ENCODE peak calls at places on chromosomes 16 and 17, in four cellular contexts. U is breast epithelium; A is CD4-positive, alpha-beta T cell; Y is psoas muscle. K is an unnamed sample. For H3K27me3, the result is how much of the 10 kb centered on the place peaks cover.

GRCh38 chr17:35981908-35982330 is 622 bp upstream of the CCL16 start:
- DNase-seq in A (no peak), Y (no peak), U (no peak), K (no peak)

GRCh38 chr17:10661377-10661906 is 4.3 kb upstream of the MYH3 start:
- DNase-seq in U (no peak), Y (no peak), A (no peak), K (no peak)

GRCh38 chr16:50284131-50284911 is 18.0 kb downstream of the ADCY7 start:
- DNase-seq in A (no peak), U (no peak), Y (peak), K (no peak)

GRCh38 chr17:57986841-57987581 is 1.0 kb downstream of the VEZF1 start:
- DNase-seq in U (no peak), Y (peak), A (peak), K (peak)

GRCh38 chr17:35726609-35727460 is 4.6 kb upstream of the RASL10B start:
- DNase-seq in A (no peak), U (no peak), Y (peak), K (no peak)

GRCh38 chr17:56884483-56885144 is 29.2 kb downstream of the TRIM25 start:
- DNase-seq in A (no peak), U (no peak), Y (no peak), K (no peak)

GRCh38 chr16:48971571-48972071 is 310.0 kb downstream of the CBLN1 start:
- DNase-seq in A (no peak), U (no peak), Y (no peak), K (no peak)

GRCh38 chr17:55417411-55418268 is 4.0 kb downstream of the MMD start:
- DNase-seq in A (no peak), Y (no peak), U (no peak), K (no peak)

GRCh38 chr17:12613566-12613965 is 52.1 kb upstream of the MYOCD start:
- DNase-seq in A (no peak), U (no peak), Y (no peak), K (no peak)

GRCh38 chr17:50501054-50501453 is 7.2 kb upstream of the MYCBPAP start:
- DNase-seq in Y (no peak), U (no peak), A (no peak), K (no peak)

GRCh38 chr17:56752263-56752662 is 81.5 kb downstream of the C17orf67 start:
- DNase-seq in Y (no peak), U (no peak), A (no peak), K (no peak)

GRCh38 chr17:36592316-36592710 is 634 bp downstream of the DHRS11 start:
- DNase-seq in U (no peak), A (no peak), Y (no peak), K (no peak)

GRCh38 chr16:86952769-86953168 is 364.4 kb downstream of the C16orf95 start:
- DNase-seq in U (no peak), A (no peak), Y (no peak), K (no peak)

GRCh38 chr17:28724500-28725165 is 1.4 kb downstream of the TLCD1 start:
- DNase-seq in A (no peak), U (no peak), Y (no peak), K (no peak)

GRCh38 chr16:50695017-50696000 is 1.9 kb downstream of the NOD2 start:
- DNase-seq in A (no peak), Y (no peak), U (no peak), K (no peak)

GRCh38 chr17:64739316-64740058 is 77.4 kb upstream of the SMURF2 start:
- DNase-seq in Y (peak), A (no peak), U (no peak), K (no peak)

GRCh38 chr17:67375054-67375427 is 2.0 kb upstream of the PITPNC1 start:
- DNase-seq in Y (no peak), U (no peak), A (no peak), K (no peak)

GRCh38 chr16:11799017-11799381 is 1.9 kb upstream of the ZC3H7A start:
- DNase-seq in A (no peak), Y (no peak), U (no peak), K (no peak)

GRCh38 chr16:30051518-30051917 is 14.0 kb upstream of the ALDOA start:
- DNase-seq in U (no peak), A (no peak), Y (no peak), K (no peak)

GRCh38 chr17:19270951-19271611 is 33.9 kb downstream of the EPN2 start:
- DNase-seq in A (no peak), U (no peak), Y (no peak), K (no peak)

GRCh38 chr16:83002351-83003334 is 375.9 kb downstream of the CDH13 start:
- DNase-seq in A (no peak), Y (no peak), U (no peak), K (no peak)

GRCh38 chr16:53131050-53131362 is 76.2 kb downstream of the CHD9 start:
- DNase-seq in A (no peak), U (no peak), Y (no peak), K (no peak)

GRCh38 chr17:57366558-57367351 is 110.4 kb downstream of the MSI2 start:
- DNase-seq in A (no peak), U (no peak), Y (no peak), K (no peak)

GRCh38 chr16:86383488-86384262 is 126.7 kb upstream of the FOXF1 start:
- DNase-seq in Y (no peak), U (no peak), A (no peak), K (no peak)

GRCh38 chr17:5468075-5468473 is 708 bp downstream of the DHX33 start:
- DNase-seq in Y (no peak), U (no peak), A (no peak), K (no peak)

GRCh38 chr17:4586043-4586442 is 1.7 kb downstream of the SMTNL2 start:
- DNase-seq in Y (no peak), A (no peak), U (no peak), K (no peak)

GRCh38 chr16:19822534-19822933 is 62.1 kb downstream of the GPRC5B start:
- DNase-seq in U (no peak), Y (no peak), A (no peak), K (no peak)

GRCh38 chr17:14513835-14514234 is 213.0 kb downstream of the HS3ST3B1 start:
- DNase-seq in U (no peak), Y (no peak), A (no peak), K (no peak)

GRCh38 chr17:8965394-8966168 is at the start of gene PIK3R5:
- DNase-seq in A (peak), U (no peak), Y (peak), K (no peak)

GRCh38 chr16:77723108-77723514 is 797 bp downstream of the NUDT7 start:
- DNase-seq in Y (no peak), A (no peak), U (no peak), K (no peak)

GRCh38 chr16:72856797-72857196 is 191.1 kb downstream of the ZFHX3 start:
- DNase-seq in Y (no peak), A (no peak), U (no peak), K (no peak)

GRCh38 chr16:69110406-69110805 is 5.0 kb downstream of the HAS3 start:
- DNase-seq in U (no peak), Y (no peak), A (no peak), K (no peak)

DNA sequence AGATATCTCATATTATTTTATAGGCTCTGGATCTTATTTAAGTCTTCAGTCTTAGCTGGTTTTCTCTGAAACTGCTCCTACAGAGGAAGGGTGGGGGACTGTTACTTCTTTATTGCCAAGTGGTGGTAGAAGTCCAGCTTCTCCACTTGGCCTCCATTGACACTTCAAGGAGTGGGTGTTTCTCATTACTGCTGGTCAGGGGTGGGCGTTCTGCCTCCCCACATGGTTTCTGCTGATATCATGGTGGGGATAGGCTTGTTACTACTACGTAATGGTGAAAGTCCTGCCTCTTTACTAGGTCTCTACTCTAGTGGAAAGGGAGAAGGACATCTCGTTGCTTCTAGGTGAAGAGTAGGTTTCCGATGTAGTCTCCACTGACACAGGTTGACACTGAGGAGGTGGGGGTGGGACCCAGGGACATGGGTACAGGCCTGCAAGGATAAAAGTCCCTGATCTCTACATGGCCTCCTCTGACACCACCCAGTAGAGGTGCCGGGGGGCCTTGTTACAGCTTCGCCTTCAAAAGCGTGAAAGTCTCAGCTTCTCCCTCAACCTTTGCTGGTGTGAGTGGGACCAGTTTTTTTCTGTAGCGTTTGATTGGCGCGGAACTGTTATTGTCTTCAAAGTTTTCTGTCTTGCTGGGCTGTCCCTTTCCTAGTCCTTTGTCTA is 20.3 kb downstream of the PRAC1 start:
- DNase-seq in Y (no peak), A (no peak), U (no peak), K (no peak)
- H3K27me3 ChIP-seq in Y (under half), A (under half), U (under half), K (under half)

DNA sequence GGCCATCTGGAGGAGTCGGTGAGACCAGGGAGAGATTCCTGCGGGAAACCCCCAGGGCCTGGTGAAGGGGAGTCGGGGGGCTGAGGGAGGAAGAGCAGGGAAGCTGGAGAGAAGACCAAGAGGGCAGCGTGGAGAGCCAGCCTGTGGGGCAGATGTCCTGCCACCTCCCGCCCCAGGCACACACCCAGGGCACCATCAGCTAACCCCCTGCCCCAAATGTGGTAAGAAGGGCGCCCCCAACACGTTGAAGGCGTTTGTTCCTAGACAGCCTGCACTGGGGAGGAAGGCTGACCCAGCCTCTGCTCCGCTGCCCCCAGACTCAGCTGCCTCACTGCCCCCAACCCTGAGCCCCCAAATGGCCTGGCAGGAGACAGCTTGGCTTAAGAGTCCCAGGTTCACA is 1.3 kb downstream of the BAIAP3 start:
- DNase-seq in Y (no peak), U (no peak), A (no peak), K (no peak)
- H3K27me3 ChIP-seq in Y (under half), U (under half), A (under half), K (under half)

GRCh38 chr17:74360993-74361612 is 565 bp downstream of the BTBD17 start:
- DNase-seq in A (no peak), Y (no peak), U (no peak), K (no peak)
- H3K27me3 ChIP-seq in A (under half), Y (under half), U (under half), K (under half)

GRCh38 chr17:82230627-82231311 is 1.9 kb downstream of the SLC16A3 start:
- DNase-seq in Y (peak), U (no peak), A (no peak), K (no peak)
- H3K27me3 ChIP-seq in Y (under half), U (under half), A (under half), K (under half)

DNA sequence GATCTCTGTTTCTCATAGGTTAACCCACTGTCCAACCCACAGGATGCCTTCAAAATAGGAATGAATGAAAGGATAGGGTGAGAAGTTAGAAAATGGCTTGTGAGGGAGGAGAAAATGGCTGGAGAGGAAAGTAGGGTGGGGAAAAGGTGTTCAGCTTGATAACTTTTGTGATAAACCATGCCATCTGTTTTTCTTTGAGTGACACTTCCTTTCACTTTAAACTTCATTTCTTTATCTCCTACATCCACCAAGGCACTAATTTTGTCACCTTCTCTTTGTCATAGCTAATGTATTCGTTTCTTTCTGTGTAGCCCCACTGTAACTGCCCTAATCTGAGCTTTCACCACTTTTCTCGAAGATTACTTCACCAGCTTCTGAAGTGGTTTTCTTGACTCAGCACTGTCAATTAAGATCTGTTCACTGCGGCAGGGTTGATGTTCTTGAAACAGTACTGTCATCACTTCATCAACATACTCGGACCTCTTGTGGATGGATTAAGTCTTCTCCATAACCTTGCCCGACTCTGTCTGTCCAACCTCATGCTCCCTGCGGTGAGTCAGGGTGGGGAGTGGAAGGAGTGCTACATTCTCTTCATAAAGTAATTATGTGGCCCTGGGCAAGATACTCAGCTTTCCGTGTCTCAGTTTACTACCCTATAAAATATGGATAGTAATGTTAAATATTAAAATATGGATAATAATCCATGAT is 5.5 kb upstream of the KRT10 start:
- DNase-seq in A (no peak), Y (no peak), U (no peak), K (no peak)
- H3K27me3 ChIP-seq in A (under half), Y (under half), U (under half), K (under half)

DNA sequence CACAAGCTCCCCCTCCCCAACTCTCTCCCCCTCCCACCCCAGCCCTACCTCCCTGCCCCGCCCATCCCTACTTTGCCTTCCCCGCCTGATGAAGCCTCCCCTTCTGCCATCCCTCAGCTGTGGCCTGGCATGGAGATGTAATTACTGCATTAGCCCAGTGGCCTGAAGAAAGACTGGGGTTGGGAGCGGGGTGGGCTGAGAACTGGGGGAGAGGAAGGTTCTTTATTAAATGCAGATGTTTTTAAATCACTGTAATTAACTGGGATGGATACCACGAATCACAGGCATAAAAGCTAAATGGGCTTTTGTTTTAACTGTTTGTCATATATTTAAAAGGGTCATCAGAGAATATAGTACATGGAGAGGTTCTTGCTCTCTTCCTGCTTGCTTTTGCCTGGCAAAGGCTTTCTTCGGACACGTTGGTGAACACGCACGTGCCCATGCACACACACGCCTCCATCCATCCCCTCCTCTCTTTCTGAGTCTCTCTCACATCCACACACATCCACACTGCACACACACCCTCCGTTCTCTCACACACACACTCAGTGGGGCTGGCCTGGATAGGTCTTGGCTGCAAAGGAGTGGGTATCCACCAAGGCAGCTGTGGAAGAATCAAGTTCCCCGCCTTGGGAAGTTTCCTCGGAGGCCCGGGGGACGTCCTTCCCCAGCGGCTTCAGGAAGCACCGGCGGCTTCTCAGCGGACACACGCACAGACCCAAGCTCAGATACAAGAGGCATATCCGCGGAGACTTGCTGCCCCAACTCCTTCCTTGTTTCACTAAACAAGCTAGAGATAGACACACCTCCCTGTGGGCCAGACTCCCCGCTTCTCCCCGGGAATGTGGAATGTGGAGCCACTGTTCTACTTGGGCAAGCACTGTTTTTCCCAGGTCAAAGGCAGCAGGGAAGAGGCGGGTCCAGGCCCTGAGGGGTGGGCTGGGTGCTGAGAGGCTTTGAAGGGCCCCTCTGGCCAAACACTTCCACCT is 27.4 kb upstream of the TNRC6C start:
- DNase-seq in Y (no peak), U (no peak), A (no peak), K (no peak)
- H3K27me3 ChIP-seq in Y (under half), U (under half), A (under half), K (under half)

DNA sequence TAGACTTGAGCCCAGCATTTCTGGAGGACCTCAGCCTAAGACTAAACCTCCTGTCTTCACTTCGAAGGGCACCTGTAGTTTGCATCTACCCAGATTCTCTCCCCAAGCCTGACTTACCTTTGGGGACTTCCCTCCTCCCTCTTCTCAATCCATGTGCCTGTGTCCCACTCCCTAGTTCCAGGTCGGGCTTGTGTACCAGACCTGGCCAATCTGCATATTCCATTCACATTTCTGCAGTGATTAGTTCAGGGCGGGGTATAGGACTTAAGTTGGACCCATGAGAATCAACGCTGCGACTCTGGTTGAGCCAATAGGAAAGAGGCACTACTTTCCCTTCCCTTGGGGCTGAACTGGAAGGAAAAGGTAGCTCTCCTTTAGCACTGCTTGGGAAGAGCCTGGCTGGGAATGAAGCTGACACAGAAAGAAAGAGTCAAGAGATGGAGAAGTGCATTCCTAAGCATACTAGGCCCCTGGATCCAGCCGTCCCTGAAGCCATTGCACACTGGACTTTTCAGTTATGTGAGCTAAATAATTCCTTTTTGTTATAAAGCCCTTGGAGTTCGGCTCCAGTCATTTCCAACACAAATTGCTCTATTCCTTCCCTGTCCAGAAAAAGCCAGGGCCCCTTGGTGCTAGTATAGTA is 2.5 kb downstream of the TRADD start:
- DNase-seq in U (no peak), Y (no peak), A (no peak), K (no peak)
- H3K27me3 ChIP-seq in U (under half), Y (under half), A (under half), K (under half)

K was measured in prostate gland.